ENCODE peak calls at places on chromosome 18, in four cellular contexts. E is amniotic stem cell, Z is uterus, I is nephron progenitor cell. P is an unnamed sample.

GRCh38 chr18:34818069-34818468 is 108.0 kb downstream of the DTNA start:
- DNase-seq in Z (no peak), E (no peak), I (no peak), P (no peak)

GRCh38 chr18:23257686-23258565 is 122.6 kb downstream of the CABLES1 start:
- DNase-seq in Z (no peak), I (no peak), E (no peak), P (no peak)

GRCh38 chr18:68833756-68834155 is 35.9 kb downstream of the CCDC102B start:
- DNase-seq in Z (no peak), E (no peak), I (no peak), P (no peak)

GRCh38 chr18:6884944-6885343 is 155.4 kb downstream of the ARHGAP28 start:
- DNase-seq in E (no peak), I (no peak), Z (no peak), P (no peak)

GRCh38 chr18:75502286-75502685 is 74.8 kb upstream of the SMIM21 start:
- DNase-seq in I (no peak), E (no peak), Z (no peak), P (no peak)

GRCh38 chr18:58364867-58365533 is 263.9 kb downstream of the ALPK2 start:
- DNase-seq in I (no peak), Z (no peak), E (no peak), P (no peak)

GRCh38 chr18:26036635-26037034 is 53.8 kb downstream of the SS18 start:
- DNase-seq in I (no peak), E (no peak), Z (no peak), P (no peak)

GRCh38 chr18:48932822-48933510 is 17.8 kb downstream of the SMAD7 start:
- DNase-seq in E (no peak), Z (no peak), I (no peak), P (no peak)

GRCh38 chr18:6482198-6482977 is 67.7 kb upstream of the L3MBTL4 start:
- DNase-seq in E (no peak), I (peak), Z (peak), P (peak)

GRCh38 chr18:44453505-44453904 is 227.2 kb upstream of the SETBP1 start:
- DNase-seq in Z (no peak), E (no peak), I (peak), P (no peak)

GRCh38 chr18:79912409-79912991 is 39.0 kb downstream of the SLC66A2 start:
- DNase-seq in E (no peak), Z (no peak), I (no peak), P (peak)

GRCh38 chr18:13242797-13243196 is 24.2 kb downstream of the LDLRAD4 start:
- DNase-seq in I (no peak), Z (peak), E (no peak), P (peak)

GRCh38 chr18:2312440-2312839 is 258.9 kb downstream of the METTL4 start:
- DNase-seq in E (no peak), Z (no peak), I (no peak), P (no peak)

GRCh38 chr18:48791636-48792105 is 159.1 kb downstream of the SMAD7 start:
- DNase-seq in Z (no peak), I (no peak), E (no peak), P (no peak)

GRCh38 chr18:59272221-59272888 is 899 bp downstream of the RAX start:
- DNase-seq in I (no peak), Z (no peak), E (no peak), P (no peak)

GRCh38 chr18:55338955-55339662 is 248.9 kb downstream of the TCF4 start:
- DNase-seq in E (no peak), I (no peak), Z (no peak), P (no peak)

GRCh38 chr18:76621782-76622495 is 126.9 kb upstream of the ZNF516 start:
- DNase-seq in Z (no peak), I (no peak), E (no peak), P (no peak)